ENCODE peak calls at places on chromosome 4, in five cellular contexts. One of them, this sample, is unnamed.

GRCh38 chr4:146981651-146982050 is 36.0 kb upstream of the TTC29 start:
- DNase-seq in hepatocyte: peak
- DNase-seq in foreskin fibroblast: peak
- DNase-seq in GM06990: no peak
- DNase-seq in GM12878: no peak
- DNase-seq in this sample: no peak

GRCh38 chr4:171880136-171880535 is 66.9 kb downstream of the GALNTL6 start:
- DNase-seq in GM12878: no peak
- DNase-seq in GM06990: no peak
- DNase-seq in foreskin fibroblast: peak
- DNase-seq in hepatocyte: peak
- DNase-seq in this sample: peak

GRCh38 chr4:184932343-184932742 is 85.9 kb upstream of the HELT start:
- DNase-seq in GM12878: no peak
- DNase-seq in hepatocyte: peak
- DNase-seq in foreskin fibroblast: no peak
- DNase-seq in GM06990: no peak
- DNase-seq in this sample: no peak

GRCh38 chr4:117134386-117134785 is 49.0 kb upstream of the TRAM1L1 start:
- DNase-seq in hepatocyte: peak
- DNase-seq in foreskin fibroblast: peak
- DNase-seq in GM06990: no peak
- DNase-seq in GM12878: peak
- DNase-seq in this sample: peak

GRCh38 chr4:8646296-8647093 is 53.9 kb downstream of the CPZ start:
- DNase-seq in GM06990: no peak
- DNase-seq in hepatocyte: no peak
- DNase-seq in GM12878: no peak
- DNase-seq in foreskin fibroblast: no peak
- DNase-seq in this sample: no peak

GRCh38 chr4:41268721-41269517 is 12.2 kb downstream of the UCHL1 start:
- DNase-seq in hepatocyte: no peak
- DNase-seq in GM06990: no peak
- DNase-seq in GM12878: no peak
- DNase-seq in foreskin fibroblast: no peak
- DNase-seq in this sample: no peak

GRCh38 chr4:955161-955921 is 18.0 kb downstream of the DGKQ start:
- DNase-seq in GM12878: no peak
- DNase-seq in foreskin fibroblast: no peak
- DNase-seq in hepatocyte: no peak
- DNase-seq in GM06990: no peak
- DNase-seq in this sample: no peak

GRCh38 chr4:20393486-20394100 is 141.9 kb downstream of the SLIT2 start:
- DNase-seq in GM12878: no peak
- DNase-seq in hepatocyte: no peak
- DNase-seq in foreskin fibroblast: peak
- DNase-seq in GM06990: no peak
- DNase-seq in this sample: peak

GRCh38 chr4:137065306-137065705 is 467.0 kb downstream of the PCDH18 start:
- DNase-seq in GM06990: no peak
- DNase-seq in GM12878: no peak
- DNase-seq in foreskin fibroblast: no peak
- DNase-seq in hepatocyte: no peak
- DNase-seq in this sample: peak

GRCh38 chr4:22910200-22910599 is 217.5 kb downstream of the GBA3 start:
- DNase-seq in GM06990: no peak
- DNase-seq in foreskin fibroblast: no peak
- DNase-seq in GM12878: no peak
- DNase-seq in hepatocyte: no peak
- DNase-seq in this sample: no peak

GRCh38 chr4:52052475-52052780 is 1.3 kb downstream of the SPATA18 start:
- DNase-seq in hepatocyte: peak
- DNase-seq in foreskin fibroblast: no peak
- DNase-seq in GM06990: peak
- DNase-seq in GM12878: peak
- DNase-seq in this sample: no peak

GRCh38 chr4:123746981-123747380 is 350.4 kb downstream of the SPRY1 start:
- DNase-seq in hepatocyte: no peak
- DNase-seq in GM06990: no peak
- DNase-seq in GM12878: no peak
- DNase-seq in foreskin fibroblast: no peak
- DNase-seq in this sample: no peak

GRCh38 chr4:184960505-184960971 is 57.8 kb upstream of the HELT start:
- DNase-seq in GM06990: no peak
- DNase-seq in GM12878: no peak
- DNase-seq in foreskin fibroblast: no peak
- DNase-seq in hepatocyte: peak
- DNase-seq in this sample: no peak

GRCh38 chr4:168848977-168849687 is 160.9 kb downstream of the CBR4 start:
- DNase-seq in foreskin fibroblast: no peak
- DNase-seq in GM12878: no peak
- DNase-seq in hepatocyte: no peak
- DNase-seq in GM06990: no peak
- DNase-seq in this sample: no peak

GRCh38 chr4:81069706-81070331 is 39.3 kb downstream of the BMP3 start:
- DNase-seq in GM12878: peak
- DNase-seq in foreskin fibroblast: peak
- DNase-seq in hepatocyte: peak
- DNase-seq in GM06990: peak
- DNase-seq in this sample: peak

GRCh38 chr4:1717129-1718094 is 3.7 kb downstream of the TMEM129 start:
- DNase-seq in hepatocyte: no peak
- DNase-seq in foreskin fibroblast: no peak
- DNase-seq in GM12878: no peak
- DNase-seq in GM06990: no peak
- DNase-seq in this sample: no peak

GRCh38 chr4:183142566-183143545 is 43.8 kb downstream of the WWC2 start:
- DNase-seq in hepatocyte: peak
- DNase-seq in foreskin fibroblast: peak
- DNase-seq in GM12878: no peak
- DNase-seq in GM06990: no peak
- DNase-seq in this sample: no peak

GRCh38 chr4:159607824-159608223 is 504.9 kb downstream of the RAPGEF2 start:
- DNase-seq in GM06990: no peak
- DNase-seq in GM12878: no peak
- DNase-seq in hepatocyte: no peak
- DNase-seq in foreskin fibroblast: no peak
- DNase-seq in this sample: no peak

GRCh38 chr4:153075836-153076235 is 128.4 kb upstream of the TRIM2 start:
- DNase-seq in GM12878: no peak
- DNase-seq in GM06990: no peak
- DNase-seq in foreskin fibroblast: no peak
- DNase-seq in hepatocyte: no peak
- DNase-seq in this sample: no peak

GRCh38 chr4:84035568-84035967 is 463.5 kb downstream of the NKX6-1 start:
- DNase-seq in hepatocyte: no peak
- DNase-seq in GM06990: no peak
- DNase-seq in foreskin fibroblast: no peak
- DNase-seq in GM12878: no peak
- DNase-seq in this sample: no peak

GRCh38 chr4:139367421-139368090 is 65.3 kb upstream of the NDUFC1 start:
- DNase-seq in hepatocyte: no peak
- DNase-seq in GM12878: no peak
- DNase-seq in foreskin fibroblast: peak
- DNase-seq in GM06990: no peak
- DNase-seq in this sample: peak

GRCh38 chr4:40121515-40121914 is 64.9 kb downstream of the N4BP2 start:
- DNase-seq in GM06990: no peak
- DNase-seq in foreskin fibroblast: peak
- DNase-seq in GM12878: peak
- DNase-seq in hepatocyte: no peak
- DNase-seq in this sample: peak

GRCh38 chr4:525660-526059 is 26.6 kb downstream of the PIGG start:
- DNase-seq in foreskin fibroblast: no peak
- DNase-seq in GM12878: no peak
- DNase-seq in GM06990: no peak
- DNase-seq in hepatocyte: no peak
- DNase-seq in this sample: no peak

GRCh38 chr4:186946682-186947294 is 223.1 kb upstream of the FAT1 start:
- DNase-seq in GM06990: no peak
- DNase-seq in hepatocyte: peak
- DNase-seq in foreskin fibroblast: no peak
- DNase-seq in GM12878: no peak
- DNase-seq in this sample: no peak

GRCh38 chr4:138217567-138217966 is 24.6 kb downstream of the SLC7A11 start:
- DNase-seq in hepatocyte: no peak
- DNase-seq in GM12878: no peak
- DNase-seq in GM06990: no peak
- DNase-seq in foreskin fibroblast: no peak
- DNase-seq in this sample: no peak

GRCh38 chr4:76429636-76430035 is 5.4 kb upstream of the SHROOM3 start:
- DNase-seq in foreskin fibroblast: no peak
- DNase-seq in GM12878: no peak
- DNase-seq in hepatocyte: no peak
- DNase-seq in GM06990: no peak
- DNase-seq in this sample: no peak

GRCh38 chr4:71487324-71487677 is 148.5 kb downstream of the SLC4A4 start:
- DNase-seq in GM06990: no peak
- DNase-seq in hepatocyte: peak
- DNase-seq in foreskin fibroblast: no peak
- DNase-seq in GM12878: no peak
- DNase-seq in this sample: no peak

GRCh38 chr4:182893490-182893889 is 23.7 kb downstream of the DCTD start:
- DNase-seq in hepatocyte: no peak
- DNase-seq in GM12878: no peak
- DNase-seq in foreskin fibroblast: no peak
- DNase-seq in GM06990: no peak
- DNase-seq in this sample: no peak

DNA sequence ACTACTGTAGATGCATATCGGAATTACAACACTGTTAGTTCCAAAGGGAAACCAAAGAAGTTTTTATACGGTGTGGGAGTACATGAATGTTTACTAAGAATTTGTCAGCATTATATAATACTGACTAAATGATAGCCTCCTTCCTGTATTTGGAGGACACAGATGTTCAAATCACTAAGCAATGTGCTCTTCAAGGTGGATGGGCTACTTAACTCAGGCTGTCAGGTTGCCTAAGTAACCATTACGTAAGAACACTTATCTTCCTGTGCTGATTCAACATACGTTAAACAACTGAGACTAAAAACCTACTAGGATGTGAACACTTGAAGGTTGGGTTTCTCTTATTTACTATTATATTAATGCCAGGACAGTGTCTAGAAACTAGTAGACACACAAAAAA is 81.9 kb upstream of the HPGD start:
- DNase-seq in foreskin fibroblast: no peak
- DNase-seq in GM12878: no peak
- DNase-seq in GM06990: no peak
- DNase-seq in hepatocyte: peak
- DNase-seq in this sample: no peak
- H3K4me3 ChIP-seq in foreskin fibroblast: no peak
- H3K4me3 ChIP-seq in GM12878: no peak
- H3K4me3 ChIP-seq in GM06990: no peak
- H3K4me3 ChIP-seq in hepatocyte: no peak
- H3K4me3 ChIP-seq in this sample: no peak

GRCh38 chr4:53490161-53490915 is 100.9 kb downstream of the LNX1 start:
- DNase-seq in GM06990: no peak
- DNase-seq in GM12878: no peak
- DNase-seq in foreskin fibroblast: no peak
- DNase-seq in hepatocyte: peak
- DNase-seq in this sample: no peak

GRCh38 chr4:53494851-53495250 is 96.4 kb downstream of the LNX1 start:
- DNase-seq in hepatocyte: no peak
- DNase-seq in foreskin fibroblast: no peak
- DNase-seq in GM12878: no peak
- DNase-seq in GM06990: no peak
- DNase-seq in this sample: no peak

GRCh38 chr4:53489279-53489889 is 101.9 kb downstream of the LNX1 start:
- DNase-seq in GM06990: no peak
- DNase-seq in foreskin fibroblast: peak
- DNase-seq in GM12878: no peak
- DNase-seq in hepatocyte: no peak
- DNase-seq in this sample: no peak

DNA sequence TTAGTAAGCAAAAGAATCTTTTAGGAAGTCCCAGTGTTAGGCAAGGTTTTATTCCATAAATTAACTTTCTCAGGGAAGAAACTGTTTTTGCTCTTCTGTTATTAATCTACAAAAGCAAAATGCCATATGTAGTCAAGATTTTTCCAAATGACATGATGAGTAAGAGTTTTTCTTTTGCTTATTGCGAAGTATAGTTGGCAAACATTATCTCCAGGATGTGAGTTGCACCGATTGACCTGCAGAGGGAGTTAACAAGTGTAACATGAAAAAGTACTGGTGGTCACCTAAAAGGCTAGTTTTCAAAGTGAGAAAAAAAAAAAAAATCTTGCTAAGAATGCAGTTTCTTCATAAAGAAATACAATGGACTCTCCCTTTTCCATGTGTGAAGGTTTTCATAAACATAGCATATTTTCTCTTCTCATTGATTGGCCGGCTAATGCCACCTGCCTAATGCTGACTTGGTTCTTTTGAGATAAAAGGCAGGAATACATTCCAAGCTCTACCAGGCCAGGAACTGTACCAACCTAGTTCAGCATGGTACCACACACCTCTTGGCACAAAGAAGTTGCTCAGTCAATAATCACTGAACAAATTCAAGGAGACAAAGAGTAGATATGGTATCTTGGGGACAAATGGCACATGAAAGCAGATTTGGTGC is 100.2 kb downstream of the LNX1 start:
- DNase-seq in GM06990: no peak
- DNase-seq in hepatocyte: peak
- DNase-seq in GM12878: no peak
- DNase-seq in foreskin fibroblast: peak
- DNase-seq in this sample: peak
- TF ChIP-seq CTCF in GM06990: peak
- TF ChIP-seq CTCF in hepatocyte: peak
- TF ChIP-seq CTCF in GM12878: peak
- TF ChIP-seq CTCF in foreskin fibroblast: peak
- TF ChIP-seq CTCF in this sample: peak

GRCh38 chr4:134201216-134202098 is at the start of gene PABPC4L:
- DNase-seq in hepatocyte: peak
- DNase-seq in GM06990: no peak
- DNase-seq in foreskin fibroblast: peak
- DNase-seq in GM12878: no peak
- DNase-seq in this sample: peak
- H3K4me3 ChIP-seq in hepatocyte: peak
- H3K4me3 ChIP-seq in GM06990: no peak
- H3K4me3 ChIP-seq in foreskin fibroblast: peak
- H3K4me3 ChIP-seq in GM12878: no peak
- H3K4me3 ChIP-seq in this sample: peak

DNA sequence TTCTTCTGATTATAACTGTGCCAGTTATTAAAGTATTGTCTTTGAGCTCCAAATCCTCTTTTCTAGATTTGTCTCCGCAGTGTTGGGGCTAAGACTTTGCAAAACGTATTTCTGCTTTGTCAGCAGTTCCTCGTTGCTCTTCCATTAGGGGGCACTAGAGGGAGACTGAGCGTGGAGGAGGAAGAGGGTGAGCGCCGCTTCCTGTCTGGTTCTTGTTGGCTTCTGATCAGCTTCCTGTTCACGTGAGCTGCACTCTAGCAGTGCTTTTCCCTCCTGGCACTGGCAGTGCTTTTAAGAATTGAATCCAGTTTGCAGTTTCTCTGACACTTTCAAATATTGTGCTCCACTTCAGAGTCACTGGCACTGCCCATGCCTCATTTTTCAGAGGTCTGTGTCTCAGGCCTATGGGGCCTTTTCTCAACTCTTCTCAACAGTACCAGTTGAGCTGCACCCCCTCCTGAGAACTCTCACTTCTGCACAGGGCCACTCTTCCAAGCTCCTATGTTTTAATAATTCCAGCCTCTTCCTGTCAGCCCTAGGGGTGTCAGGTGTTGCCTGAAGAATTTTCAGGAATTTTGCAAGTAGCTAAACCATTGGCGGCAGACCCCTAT is 54.4 kb upstream of the LCORL start:
- DNase-seq in hepatocyte: peak
- DNase-seq in foreskin fibroblast: no peak
- DNase-seq in GM12878: no peak
- DNase-seq in GM06990: peak
- DNase-seq in this sample: no peak
- TF ChIP-seq CTCF in hepatocyte: peak
- TF ChIP-seq CTCF in foreskin fibroblast: no peak
- TF ChIP-seq CTCF in GM12878: peak
- TF ChIP-seq CTCF in GM06990: peak
- TF ChIP-seq CTCF in this sample: no peak